ENCODE peak calls at places on chromosomes 5 and 9, in four cellular contexts. K is left lung, E is body of pancreas, I is heart left ventricle. N is an unnamed sample.

GRCh38 chr5:133149333-133149732 is 97.5 kb downstream of the HSPA4 start:
- DNase-seq in K (no peak), E (peak), I (no peak), N (no peak)

GRCh38 chr5:131393498-131393968 is 129.7 kb downstream of the CDC42SE2 start:
- DNase-seq in K (no peak), E (no peak), I (no peak), N (peak)

GRCh38 chr9:109416135-109416706 is 81.9 kb downstream of the PTPN3 start:
- DNase-seq in K (no peak), E (no peak), I (no peak), N (no peak)

GRCh38 chr5:120942551-120942950 is 478.5 kb downstream of the PRR16 start:
- DNase-seq in K (no peak), E (no peak), I (no peak), N (peak)

GRCh38 chr9:3708751-3709150 is 182.9 kb upstream of the RFX3 start:
- DNase-seq in K (no peak), E (peak), I (no peak), N (peak)

GRCh38 chr5:64923151-64923685 is 154.5 kb downstream of the CWC27 start:
- DNase-seq in K (no peak), E (no peak), I (no peak), N (peak)

GRCh38 chr5:107542428-107542827 is 128.3 kb downstream of the EFNA5 start:
- DNase-seq in K (peak), E (peak), I (peak), N (peak)

GRCh38 chr5:36389245-36389644 is 87.5 kb upstream of the RANBP3L start:
- DNase-seq in K (no peak), E (no peak), I (no peak), N (peak)

GRCh38 chr5:126490167-126490937 is 67.1 kb downstream of the GRAMD2B start:
- DNase-seq in K (no peak), E (no peak), I (no peak), N (no peak)

GRCh38 chr5:173753307-173754168 is 134.6 kb upstream of the CPEB4 start:
- DNase-seq in K (no peak), E (no peak), I (peak), N (peak)

GRCh38 chr5:92890841-92891244 is 690.2 kb downstream of the NR2F1-AS1 start:
- DNase-seq in K (no peak), E (no peak), I (no peak), N (peak)

GRCh38 chr5:164237531-164237930 is 732.1 kb downstream of the MAT2B start:
- DNase-seq in K (no peak), E (no peak), I (no peak), N (peak)

GRCh38 chr5:887947-888640 is 4.5 kb downstream of the BRD9 start:
- DNase-seq in K (no peak), E (no peak), I (peak), N (no peak)

GRCh38 chr9:127132921-127133647 is 10.6 kb upstream of the ANGPTL2 start:
- DNase-seq in K (no peak), E (no peak), I (no peak), N (no peak)

GRCh38 chr5:82405618-82406199 is 127.6 kb upstream of the RPS23 start:
- DNase-seq in K (no peak), E (no peak), I (no peak), N (peak)

GRCh38 chr9:127129073-127129717 is 6.8 kb upstream of the ANGPTL2 start:
- DNase-seq in K (no peak), E (no peak), I (no peak), N (no peak)

GRCh38 chr5:88727705-88728313 is 155.2 kb downstream of the MEF2C start:
- DNase-seq in K (no peak), E (no peak), I (no peak), N (peak)

GRCh38 chr5:174895360-174895759 is 171.0 kb downstream of the MSX2 start:
- DNase-seq in K (no peak), E (no peak), I (no peak), N (no peak)

GRCh38 chr5:80990971-80991370 is 30.8 kb downstream of the RASGRF2 start:
- DNase-seq in K (no peak), E (no peak), I (no peak), N (no peak)

GRCh38 chr9:77712533-77713130 is 64.5 kb upstream of the GNA14 start:
- DNase-seq in K (no peak), E (no peak), I (no peak), N (peak)

GRCh38 chr5:55650391-55650790 is 61.7 kb downstream of the SLC38A9 start:
- DNase-seq in K (no peak), E (no peak), I (no peak), N (peak)

GRCh38 chr5:132557425-132557805 is 638 bp downstream of the RAD50 start:
- DNase-seq in K (peak), E (peak), I (no peak), N (peak)

GRCh38 chr9:69758981-69759477 is 782 bp downstream of the PTAR1 start:
- DNase-seq in K (no peak), E (no peak), I (no peak), N (no peak)

GRCh38 chr9:128409998-128410397 is 10.7 kb upstream of the CERCAM start:
- DNase-seq in K (no peak), E (no peak), I (no peak), N (peak)

GRCh38 chr5:84381501-84382362 is 2.9 kb downstream of the EDIL3 start:
- DNase-seq in K (no peak), E (peak), I (no peak), N (peak)

GRCh38 chr5:74367931-74368330 is 272.6 kb downstream of the ENC1 start:
- DNase-seq in K (no peak), E (no peak), I (no peak), N (no peak)

GRCh38 chr5:105213078-105213477 is 1650.5 kb upstream of the NUDT12 start:
- DNase-seq in K (no peak), E (no peak), I (no peak), N (no peak)

GRCh38 chr5:114010362-114010761 is 351.5 kb upstream of the KCNN2 start:
- DNase-seq in K (no peak), E (no peak), I (no peak), N (peak)

GRCh38 chr9:87871425-87872078 is 11.1 kb upstream of the SPATA31E1 start:
- DNase-seq in K (no peak), E (no peak), I (no peak), N (no peak)

GRCh38 chr5:38404667-38405276 is 146.4 kb downstream of the EGFLAM start:
- DNase-seq in K (no peak), E (peak), I (no peak), N (no peak)

GRCh38 chr9:116585896-116586295 is 101.2 kb upstream of the TRIM32 start:
- DNase-seq in K (no peak), E (no peak), I (no peak), N (no peak)

GRCh38 chr9:128886211-128886826 is 4.4 kb downstream of the LRRC8A start:
- DNase-seq in K (no peak), E (no peak), I (no peak), N (peak)

GRCh38 chr9:135979472-135980166 is 18.4 kb upstream of the UBAC1 start:
- DNase-seq in K (peak), E (no peak), I (no peak), N (no peak)
- H3K4me3 ChIP-seq in K (no peak), E (no peak), I (no peak), N (no peak)

GRCh38 chr5:34656001-34656699 is at the start of gene RAI14:
- DNase-seq in K (peak), E (peak), I (peak), N (peak)
- H3K4me3 ChIP-seq in K (peak), E (peak), I (peak), N (peak)

GRCh38 chr5:181258576-181258975 is 2.4 kb downstream of the TRIM52 start:
- DNase-seq in K (no peak), E (no peak), I (no peak), N (no peak)

GRCh38 chr5:181255836-181256578 is 4.9 kb downstream of the TRIM52 start:
- DNase-seq in K (no peak), E (no peak), I (no peak), N (no peak)

GRCh38 chr5:181259283-181259682 is 1.7 kb downstream of the TRIM52 start:
- DNase-seq in K (no peak), E (no peak), I (no peak), N (no peak)

GRCh38 chr5:181259974-181260719 is 796 bp downstream of the TRIM52 start:
- DNase-seq in K (no peak), E (no peak), I (no peak), N (no peak)

GRCh38 chr5:181255276-181255675 is 5.7 kb downstream of the TRIM52 start:
- DNase-seq in K (no peak), E (no peak), I (no peak), N (no peak)
- H3K4me3 ChIP-seq in K (no peak), E (no peak), I (no peak), N (no peak)

GRCh38 chr9:22241024-22241423 is 205.6 kb upstream of the DMRTA1 start:
- DNase-seq in K (no peak), E (no peak), I (no peak), N (no peak)
- H3K4me3 ChIP-seq in K (no peak), E (no peak), I (no peak), N (no peak)

GRCh38 chr5:54162184-54162583 is 148.2 kb downstream of the ARL15 start:
- DNase-seq in K (no peak), E (no peak), I (no peak), N (no peak)

GRCh38 chr5:54160329-54160728 is 150.0 kb downstream of the ARL15 start:
- DNase-seq in K (no peak), E (no peak), I (no peak), N (no peak)

GRCh38 chr5:54165687-54166086 is 144.7 kb downstream of the ARL15 start:
- DNase-seq in K (no peak), E (no peak), I (no peak), N (no peak)

GRCh38 chr5:54159153-54159836 is 151.1 kb downstream of the ARL15 start:
- DNase-seq in K (no peak), E (no peak), I (no peak), N (no peak)

GRCh38 chr5:54159837-54160215 is 150.5 kb downstream of the ARL15 start:
- DNase-seq in K (no peak), E (no peak), I (no peak), N (no peak)
- H3K4me3 ChIP-seq in K (no peak), E (no peak), I (no peak), N (no peak)

N was measured in fibroblast of pulmonary artery.